ENCODE peak calls at places on chromosomes 16 and 17, in four cellular contexts. J, Y, O and A are unnamed samples.
A peak's percentile ranks its signal among the peaks of the same experiment; 100 is the strongest.

GRCh38 chr16:89038221-89038721 is 55.4 kb upstream of the ACSF3 start:
- DNase-seq in Y (no peak), O (no peak), J (no peak), A (no peak)

GRCh38 chr17:76384987-76385891 is 830 bp downstream of the SPHK1 start:
- DNase-seq in J (peak; percentile 79), O (peak; percentile 21), Y (peak; percentile 52), A (peak; percentile 36)

GRCh38 chr17:42142371-42142896 is 12.4 kb downstream of the RAB5C start:
- DNase-seq in O (no peak), J (no peak), Y (no peak), A (no peak)

GRCh38 chr17:4230142-4230541 is 33.6 kb downstream of the ANKFY1 start:
- DNase-seq in Y (no peak), J (peak; percentile 90), O (no peak), A (no peak)

GRCh38 chr17:57419940-57420522 is 163.7 kb downstream of the MSI2 start:
- DNase-seq in O (no peak), Y (no peak), J (no peak), A (no peak)

GRCh38 chr17:63703029-63703428 is 3.1 kb upstream of the LIMD2 start:
- DNase-seq in Y (no peak), J (no peak), O (no peak), A (no peak)

GRCh38 chr17:77890771-77891170 is 67.7 kb upstream of the TNRC6C start:
- DNase-seq in O (no peak), Y (no peak), J (no peak), A (no peak)

GRCh38 chr16:84254080-84254479 is 14.3 kb upstream of the KCNG4 start:
- DNase-seq in J (no peak), O (no peak), Y (no peak), A (no peak)

GRCh38 chr17:8005357-8005756 is 2.9 kb downstream of the GUCY2D start:
- DNase-seq in O (no peak), Y (no peak), J (peak; percentile 55), A (no peak)

GRCh38 chr17:4559139-4559791 is 1.1 kb downstream of the GGT6 start:
- DNase-seq in J (no peak), Y (no peak), O (no peak), A (no peak)

GRCh38 chr16:11386054-11386680 is 40.9 kb downstream of the RMI2 start:
- DNase-seq in Y (no peak), O (no peak), J (no peak), A (no peak)

GRCh38 chr17:82639628-82640027 is 8.6 kb downstream of the WDR45B start:
- DNase-seq in Y (no peak), J (no peak), O (no peak), A (no peak)

GRCh38 chr16:4880006-4880580 is 32.8 kb downstream of the UBN1 start:
- DNase-seq in Y (no peak), J (no peak), O (no peak), A (no peak)

GRCh38 chr17:59329558-59330313 is 1.7 kb upstream of the YPEL2 start:
- DNase-seq in O (peak; percentile 40), J (peak; percentile 63), Y (no peak), A (peak; percentile 28)

GRCh38 chr17:66330646-66331037 is 28.2 kb downstream of the PRKCA start:
- DNase-seq in Y (no peak), J (no peak), O (no peak), A (no peak)

GRCh38 chr17:75605790-75606189 is 18.2 kb downstream of the MYO15B start:
- DNase-seq in O (no peak), J (no peak), Y (no peak), A (no peak)

GRCh38 chr16:89391-90302 is 11.6 kb downstream of the MPG start:
- DNase-seq in Y (no peak), O (no peak), J (no peak), A (no peak)

GRCh38 chr17:70041575-70041974 is 33.5 kb upstream of the KCNJ16 start:
- DNase-seq in O (no peak), Y (no peak), J (no peak), A (no peak)

GRCh38 chr17:65177901-65178300 is 40.7 kb downstream of the RGS9 start:
- DNase-seq in O (no peak), Y (no peak), J (peak; percentile 78), A (no peak)

GRCh38 chr17:75130632-75131277 is 787 bp downstream of the NT5C start:
- DNase-seq in Y (peak; percentile 76), J (peak; percentile 85), O (peak; percentile 31), A (peak; percentile 33)

GRCh38 chr17:46061435-46061834 is 62.4 kb downstream of the STH start:
- DNase-seq in O (no peak), Y (no peak), J (peak; percentile 10), A (no peak)

GRCh38 chr17:8189711-8190477 is at the start of gene BORCS6:
- DNase-seq in Y (peak; percentile 87), J (peak; percentile 99), O (peak; percentile 94), A (peak; percentile 93)

GRCh38 chr16:4345439-4346204 is 5.5 kb downstream of the PAM16 start:
- DNase-seq in Y (no peak), J (no peak), O (no peak), A (no peak)

GRCh38 chr17:65064452-65065019 is 8.0 kb upstream of the GNA13 start:
- DNase-seq in O (no peak), Y (no peak), J (peak; percentile 73), A (no peak)

GRCh38 chr16:85715169-85716015 is 26.6 kb upstream of the GINS2 start:
- DNase-seq in O (no peak), Y (no peak), J (no peak), A (no peak)

GRCh38 chr17:63700528-63701441 is 860 bp upstream of the LIMD2 start:
- DNase-seq in J (no peak), Y (peak; percentile 50), O (peak; percentile 46), A (peak; percentile 46)

GRCh38 chr17:82097919-82098168 is 192 bp downstream of the FASN start:
- DNase-seq in J (no peak), Y (no peak), O (no peak), A (no peak)

GRCh38 chr16:78640886-78641285 is 541.4 kb downstream of the WWOX start:
- DNase-seq in J (no peak), O (no peak), Y (no peak), A (no peak)

GRCh38 chr16:12578001-12578400 is 225.7 kb downstream of the CPPED1 start:
- DNase-seq in J (no peak), Y (no peak), O (no peak), A (no peak)

GRCh38 chr17:4945176-4945943 is 3.0 kb downstream of the PFN1 start:
- DNase-seq in J (peak; percentile 92), O (peak; percentile 57), Y (no peak), A (peak; percentile 72)

GRCh38 chr16:79977974-79978836 is 377.7 kb upstream of the MAF start:
- DNase-seq in J (no peak), Y (no peak), O (no peak), A (no peak)